ENCODE peak calls at places on chromosomes 16 and 17, in ten cellular contexts. A is NCI-H1105; M is activated naive CD4-positive, alpha-beta T cell treated with anti-CD3 and anti-CD28 coated beads for 36 hours; K is substantia nigra; C is fibroblast of villous mesenchyme; X is WTC11; B is Caco-2; S is IMR-90; F is NCI-H1436 treated with DMSO at 0.1 percent for 48 hours; Q is left ventricle myocardium inferior. O is an unnamed sample.

GRCh38 chr17:66960623-66961022 is 3.9 kb upstream of the CACNG4 start:
- DNase-seq in A (no peak), M (no peak), K (no peak), C (no peak), X (no peak), B (no peak), S (no peak), F (no peak), Q (no peak), O (no peak)

GRCh38 chr17:2692781-2693135 is 18.8 kb downstream of the CLUH start:
- DNase-seq in A (no peak), M (peak; percentile 3), K (no peak), C (no peak), X (no peak), B (no peak), S (no peak), F (no peak), Q (no peak), O (no peak)

GRCh38 chr17:49132699-49133364 is at the start of gene B4GALNT2:
- DNase-seq in A (peak; percentile 4), M (peak; percentile 39), K (no peak), C (no peak), X (peak; percentile 64), B (peak; percentile 79), S (no peak), F (no peak), Q (no peak), O (no peak)

GRCh38 chr17:59533694-59534093 is 31.7 kb upstream of the DHX40 start:
- DNase-seq in A (no peak), M (no peak), K (no peak), C (no peak), X (no peak), B (no peak), S (no peak), F (no peak), Q (no peak), O (no peak)

GRCh38 chr16:79007614-79008013 is 592.9 kb downstream of the MAF start:
- DNase-seq in A (no peak), M (no peak), K (no peak), C (no peak), X (no peak), B (no peak), S (no peak), F (no peak), Q (no peak), O (no peak)

GRCh38 chr17:63911657-63912100 is 621 bp upstream of the CSHL1 start:
- DNase-seq in A (no peak), M (peak; percentile 74), K (no peak), C (no peak), X (peak; percentile 77), B (no peak), S (peak; percentile 8), F (no peak), Q (no peak), O (peak; percentile 47)

GRCh38 chr17:32103476-32104113 is 38.7 kb upstream of the RHOT1 start:
- DNase-seq in A (no peak), M (no peak), K (no peak), C (no peak), X (no peak), B (no peak), S (no peak), F (no peak), Q (no peak), O (no peak)

GRCh38 chr17:41939044-41939695 is 8.8 kb downstream of the ODAD4 start:
- DNase-seq in A (no peak), M (no peak), K (no peak), C (peak; percentile 24), X (no peak), B (no peak), S (no peak), F (no peak), Q (no peak), O (no peak)

GRCh38 chr17:55366020-55366481 is 55.6 kb downstream of the MMD start:
- DNase-seq in A (no peak), M (no peak), K (peak; percentile 5), C (no peak), X (no peak), B (no peak), S (no peak), F (no peak), Q (no peak), O (no peak)

GRCh38 chr16:8258523-8258922 is 331.8 kb downstream of the TMEM114 start:
- DNase-seq in A (no peak), M (no peak), K (no peak), C (no peak), X (no peak), B (no peak), S (no peak), F (no peak), Q (no peak), O (no peak)

GRCh38 chr17:66415366-66416206 is 113.2 kb downstream of the PRKCA start:
- DNase-seq in A (no peak), M (no peak), K (no peak), C (no peak), X (no peak), B (peak; percentile 82), S (no peak), F (no peak), Q (no peak), O (no peak)

GRCh38 chr17:5812590-5812989 is 228.3 kb upstream of the NLRP1 start:
- DNase-seq in A (no peak), M (no peak), K (no peak), C (no peak), X (no peak), B (no peak), S (no peak), F (no peak), Q (no peak), O (no peak)

GRCh38 chr16:47721016-47721673 is 260.0 kb downstream of the PHKB start:
- DNase-seq in A (no peak), M (no peak), K (no peak), C (no peak), X (no peak), B (no peak), S (no peak), F (no peak), Q (no peak), O (no peak)

GRCh38 chr17:77914440-77915254 is 43.9 kb upstream of the TNRC6C start:
- DNase-seq in A (peak; percentile 66), M (peak; percentile 42), K (no peak), C (no peak), X (peak; percentile 67), B (no peak), S (no peak), F (no peak), Q (no peak), O (no peak)

GRCh38 chr17:4625181-4625601 is 16.3 kb downstream of the ALOX15 start:
- DNase-seq in A (no peak), M (no peak), K (no peak), C (peak; percentile 18), X (no peak), B (no peak), S (peak; percentile 13), F (no peak), Q (no peak), O (no peak)

GRCh38 chr16:87583453-87584131 is 18.7 kb upstream of the JPH3 start:
- DNase-seq in A (no peak), M (no peak), K (no peak), C (peak; percentile 67), X (no peak), B (no peak), S (peak; percentile 65), F (no peak), Q (no peak), O (no peak)

GRCh38 chr16:54645328-54645727 is 285.3 kb upstream of the IRX5 start:
- DNase-seq in A (no peak), M (no peak), K (no peak), C (no peak), X (no peak), B (no peak), S (no peak), F (no peak), Q (no peak), O (no peak)

GRCh38 chr16:84687715-84688114 is 12.1 kb upstream of the USP10 start:
- DNase-seq in A (no peak), M (peak; percentile 9), K (no peak), C (peak; percentile 74), X (no peak), B (no peak), S (peak; percentile 96), F (no peak), Q (no peak), O (no peak)

GRCh38 chr16:74625500-74626350 is 18.8 kb upstream of the GLG1 start:
- DNase-seq in A (no peak), M (peak; percentile 77), K (no peak), C (no peak), X (no peak), B (no peak), S (no peak), F (no peak), Q (no peak), O (no peak)

GRCh38 chr17:12256380-12256995 is 235.8 kb downstream of the MAP2K4 start:
- DNase-seq in A (no peak), M (peak; percentile 34), K (no peak), C (peak; percentile 70), X (no peak), B (no peak), S (peak; percentile 81), F (no peak), Q (no peak), O (peak; percentile 57)

GRCh38 chr17:41910701-41911391 is 7.9 kb downstream of the ACLY start:
- DNase-seq in A (no peak), M (no peak), K (no peak), C (peak; percentile 93), X (no peak), B (no peak), S (peak; percentile 99), F (no peak), Q (no peak), O (no peak)

GRCh38 chr17:63445571-63446217 is 412 bp downstream of the CYB561 start:
- DNase-seq in A (peak; percentile 59), M (peak; percentile 20), K (no peak), C (peak; percentile 42), X (peak; percentile 76), B (no peak), S (no peak), F (no peak), Q (no peak), O (peak; percentile 35)

GRCh38 chr17:225551-225950 is 44.1 kb upstream of the DOC2B start:
- DNase-seq in A (no peak), M (no peak), K (no peak), C (no peak), X (no peak), B (no peak), S (no peak), F (no peak), Q (peak; percentile 4), O (peak; percentile 12)

GRCh38 chr16:66004706-66005105 is 361.8 kb upstream of the CDH5 start:
- DNase-seq in A (no peak), M (no peak), K (no peak), C (peak; percentile 30), X (no peak), B (no peak), S (peak; percentile 27), F (no peak), Q (no peak), O (no peak)

GRCh38 chr16:963913-964695 is 6.7 kb downstream of the LMF1 start:
- DNase-seq in A (no peak), M (peak; percentile 35), K (no peak), C (peak; percentile 21), X (no peak), B (no peak), S (no peak), F (no peak), Q (no peak), O (no peak)

GRCh38 chr16:4892356-4893102 is 44.4 kb downstream of the PPL start:
- DNase-seq in A (no peak), M (no peak), K (no peak), C (peak; percentile 79), X (no peak), B (no peak), S (peak; percentile 48), F (no peak), Q (peak; percentile 65), O (peak; percentile 69)

GRCh38 chr16:58027341-58028167 is 2.0 kb downstream of the MMP15 start:
- DNase-seq in A (peak; percentile 17), M (no peak), K (no peak), C (peak; percentile 32), X (peak; percentile 79), B (no peak), S (no peak), F (no peak), Q (peak; percentile 70), O (peak; percentile 82)

GRCh38 chr16:47213761-47214440 is 70.2 kb upstream of the NETO2 start:
- DNase-seq in A (no peak), M (no peak), K (no peak), C (peak; percentile 68), X (no peak), B (no peak), S (peak; percentile 12), F (no peak), Q (no peak), O (no peak)